ENCODE peak calls at places on chromosomes 12 and 14, in four cellular contexts. One of them, this sample, is unnamed.

GRCh38 chr14:31568671-31569070 is 7.5 kb downstream of the NUBPL start:
- DNase-seq in colonic mucosa: no peak
- DNase-seq in GM12865: no peak
- DNase-seq in NB4: peak; percentile 46
- DNase-seq in this sample: no peak

GRCh38 chr14:83342590-83342989 is 1808.9 kb upstream of the SEL1L start:
- DNase-seq in colonic mucosa: peak; percentile 19
- DNase-seq in GM12865: no peak
- DNase-seq in NB4: no peak
- DNase-seq in this sample: no peak

GRCh38 chr14:34980337-34980900 is 2.4 kb upstream of the SRP54 start:
- DNase-seq in colonic mucosa: no peak
- DNase-seq in GM12865: no peak
- DNase-seq in NB4: no peak
- DNase-seq in this sample: no peak

GRCh38 chr14:104435147-104436046 is 144.2 kb upstream of the C14orf180 start:
- DNase-seq in colonic mucosa: no peak
- DNase-seq in GM12865: no peak
- DNase-seq in NB4: no peak
- DNase-seq in this sample: no peak

GRCh38 chr14:99174081-99174851 is 97.7 kb downstream of the BCL11B start:
- DNase-seq in colonic mucosa: no peak
- DNase-seq in GM12865: no peak
- DNase-seq in NB4: no peak
- DNase-seq in this sample: no peak

GRCh38 chr14:20662968-20663731 is 21.2 kb upstream of the RNASE4 start:
- DNase-seq in colonic mucosa: peak; percentile 89
- DNase-seq in GM12865: peak; percentile 95
- DNase-seq in NB4: peak; percentile 68
- DNase-seq in this sample: peak; percentile 76

GRCh38 chr12:75087656-75088055 is 122.0 kb downstream of the KCNC2 start:
- DNase-seq in colonic mucosa: no peak
- DNase-seq in GM12865: no peak
- DNase-seq in NB4: peak; percentile 16
- DNase-seq in this sample: no peak

GRCh38 chr12:76010732-76011458 is 20.7 kb downstream of the PHLDA1 start:
- DNase-seq in colonic mucosa: no peak
- DNase-seq in GM12865: no peak
- DNase-seq in NB4: no peak
- DNase-seq in this sample: no peak

GRCh38 chr12:49428652-49429549 is 61.6 kb downstream of the SPATS2 start:
- DNase-seq in colonic mucosa: no peak
- DNase-seq in GM12865: peak; percentile 76
- DNase-seq in NB4: peak; percentile 86
- DNase-seq in this sample: peak; percentile 34

GRCh38 chr12:85794551-85794950 is 41.7 kb downstream of the RASSF9 start:
- DNase-seq in colonic mucosa: no peak
- DNase-seq in GM12865: no peak
- DNase-seq in NB4: no peak
- DNase-seq in this sample: no peak

GRCh38 chr14:34018564-34019244 is 67.8 kb upstream of the EGLN3 start:
- DNase-seq in colonic mucosa: no peak
- DNase-seq in GM12865: peak; percentile 57
- DNase-seq in NB4: peak; percentile 46
- DNase-seq in this sample: peak; percentile 19

GRCh38 chr12:6605425-6606330 is 1.5 kb downstream of the CHD4 start:
- DNase-seq in colonic mucosa: peak; percentile 24
- DNase-seq in GM12865: peak; percentile 40
- DNase-seq in NB4: peak; percentile 36
- DNase-seq in this sample: no peak

GRCh38 chr12:57726151-57726883 is 12.2 kb downstream of the AGAP2 start:
- DNase-seq in colonic mucosa: peak; percentile 88
- DNase-seq in GM12865: no peak
- DNase-seq in NB4: no peak
- DNase-seq in this sample: no peak

GRCh38 chr14:32407170-32407569 is 78.1 kb downstream of the AKAP6 start:
- DNase-seq in colonic mucosa: no peak
- DNase-seq in GM12865: no peak
- DNase-seq in NB4: no peak
- DNase-seq in this sample: no peak

GRCh38 chr12:15520844-15521243 is 198.5 kb downstream of the PTPRO start:
- DNase-seq in colonic mucosa: no peak
- DNase-seq in GM12865: no peak
- DNase-seq in NB4: peak; percentile 48
- DNase-seq in this sample: no peak

GRCh38 chr14:31419179-31420012 is 954 bp downstream of the HEATR5A start:
- DNase-seq in colonic mucosa: no peak
- DNase-seq in GM12865: no peak
- DNase-seq in NB4: no peak
- DNase-seq in this sample: no peak

GRCh38 chr14:21056520-21057163 is 980 bp upstream of the RNASE8 start:
- DNase-seq in colonic mucosa: peak; percentile 90
- DNase-seq in GM12865: no peak
- DNase-seq in NB4: no peak
- DNase-seq in this sample: no peak

GRCh38 chr14:72965249-72965648 is 39.0 kb downstream of the DCAF4 start:
- DNase-seq in colonic mucosa: no peak
- DNase-seq in GM12865: no peak
- DNase-seq in NB4: peak; percentile 49
- DNase-seq in this sample: no peak

DNA sequence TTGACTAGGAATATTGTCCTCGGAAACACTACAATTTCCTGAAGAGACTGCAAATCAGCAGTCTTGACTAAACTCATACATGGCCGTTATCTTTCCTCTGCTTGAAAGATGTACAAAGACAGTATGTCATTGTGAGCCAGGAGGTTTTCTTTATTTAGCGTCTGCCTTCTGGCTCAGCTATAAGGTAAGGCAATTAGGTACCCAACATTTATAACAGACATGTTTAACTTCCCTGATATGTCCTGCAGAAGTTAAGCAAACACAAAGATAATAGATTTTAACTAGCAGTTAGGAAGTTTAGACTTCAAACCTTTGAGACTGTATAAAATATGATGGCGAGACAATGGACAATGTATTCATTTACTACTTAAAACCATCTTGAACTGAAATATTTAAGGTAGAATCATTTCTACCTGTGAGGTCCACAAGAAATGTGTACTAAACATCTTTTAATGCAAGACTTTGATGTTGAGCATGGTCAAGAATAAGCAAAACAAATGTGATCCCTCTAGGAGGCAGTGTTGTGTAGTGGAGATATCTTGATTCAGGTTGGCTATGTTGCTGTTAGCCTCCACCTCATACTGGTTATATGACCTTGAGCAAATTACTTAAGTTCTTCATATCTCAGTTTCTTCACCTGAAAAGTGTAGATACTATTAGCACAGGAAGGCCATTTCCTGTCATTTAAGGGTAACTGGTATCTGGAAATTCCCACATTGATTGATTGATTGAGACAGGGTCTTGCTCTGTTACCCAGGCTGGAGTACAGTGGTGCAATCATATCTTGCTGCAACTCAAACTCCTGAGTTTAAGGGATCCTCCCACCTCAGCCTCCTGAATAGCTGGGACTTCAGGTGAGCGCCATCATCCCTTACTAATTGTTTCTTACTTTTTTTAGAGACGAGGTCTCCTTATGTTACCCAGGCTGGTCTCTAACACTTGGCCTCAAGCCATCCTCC is 96.3 kb upstream of the EEA1 start:
- DNase-seq in colonic mucosa: no peak
- DNase-seq in GM12865: peak; percentile 83
- DNase-seq in NB4: peak; percentile 77
- DNase-seq in this sample: peak; percentile 33
- TF ChIP-seq CTCF in colonic mucosa: peak; percentile 25
- TF ChIP-seq CTCF in GM12865: peak; percentile 59
- TF ChIP-seq CTCF in NB4: peak; percentile 55
- TF ChIP-seq CTCF in this sample: peak; percentile 58

GRCh38 chr14:52397844-52398243 is 83.7 kb downstream of the PTGER2 start:
- DNase-seq in colonic mucosa: no peak
- DNase-seq in GM12865: no peak
- DNase-seq in NB4: no peak
- DNase-seq in this sample: no peak

GRCh38 chr14:52402812-52403526 is 88.9 kb downstream of the PTGER2 start:
- DNase-seq in colonic mucosa: no peak
- DNase-seq in GM12865: peak; percentile 45
- DNase-seq in NB4: no peak
- DNase-seq in this sample: no peak

GRCh38 chr14:52399104-52399503 is 85.0 kb downstream of the PTGER2 start:
- DNase-seq in colonic mucosa: no peak
- DNase-seq in GM12865: no peak
- DNase-seq in NB4: no peak
- DNase-seq in this sample: no peak

GRCh38 chr14:52399886-52400599 is 85.9 kb downstream of the PTGER2 start:
- DNase-seq in colonic mucosa: peak; percentile 39
- DNase-seq in GM12865: no peak
- DNase-seq in NB4: peak; percentile 9
- DNase-seq in this sample: no peak

DNA sequence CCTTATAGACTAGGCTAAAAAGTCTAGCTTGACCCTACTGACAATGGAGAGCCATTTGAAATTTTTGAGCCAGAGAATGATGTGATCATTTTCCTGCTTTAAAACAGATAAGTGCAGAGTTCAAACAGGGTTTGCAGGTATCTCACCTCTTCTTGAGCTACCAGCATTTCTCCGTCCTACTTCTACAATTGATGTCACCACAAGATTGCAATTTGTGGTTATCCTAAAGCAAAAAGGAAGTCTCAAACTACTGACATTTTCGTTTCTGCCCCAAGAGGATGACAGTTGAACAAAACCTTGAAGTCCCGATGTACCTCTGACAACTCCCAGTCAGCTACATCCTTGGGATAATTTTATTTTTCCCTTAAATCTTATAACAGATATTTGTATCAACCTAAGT is 86.7 kb downstream of the PTGER2 start:
- DNase-seq in colonic mucosa: no peak
- DNase-seq in GM12865: peak; percentile 45
- DNase-seq in NB4: peak; percentile 9
- DNase-seq in this sample: no peak
- TF ChIP-seq CTCF in colonic mucosa: no peak
- TF ChIP-seq CTCF in GM12865: no peak
- TF ChIP-seq CTCF in NB4: no peak
- TF ChIP-seq CTCF in this sample: no peak

GRCh38 chr12:124374147-124374546 is 79.3 kb downstream of the RFLNA start:
- DNase-seq in colonic mucosa: no peak
- DNase-seq in GM12865: no peak
- DNase-seq in NB4: no peak
- DNase-seq in this sample: no peak

GRCh38 chr12:124374567-124374966 is 79.7 kb downstream of the RFLNA start:
- DNase-seq in colonic mucosa: no peak
- DNase-seq in GM12865: no peak
- DNase-seq in NB4: no peak
- DNase-seq in this sample: no peak

GRCh38 chr12:124376435-124376834 is 81.5 kb downstream of the RFLNA start:
- DNase-seq in colonic mucosa: no peak
- DNase-seq in GM12865: no peak
- DNase-seq in NB4: no peak
- DNase-seq in this sample: no peak

GRCh38 chr12:124375789-124376175 is 80.9 kb downstream of the RFLNA start:
- DNase-seq in colonic mucosa: no peak
- DNase-seq in GM12865: no peak
- DNase-seq in NB4: no peak
- DNase-seq in this sample: no peak

GRCh38 chr12:124375141-124375788 is 80.4 kb downstream of the RFLNA start:
- DNase-seq in colonic mucosa: no peak
- DNase-seq in GM12865: no peak
- DNase-seq in NB4: no peak
- DNase-seq in this sample: no peak
- TF ChIP-seq CTCF in colonic mucosa: no peak
- TF ChIP-seq CTCF in GM12865: no peak
- TF ChIP-seq CTCF in NB4: no peak
- TF ChIP-seq CTCF in this sample: no peak

DNA sequence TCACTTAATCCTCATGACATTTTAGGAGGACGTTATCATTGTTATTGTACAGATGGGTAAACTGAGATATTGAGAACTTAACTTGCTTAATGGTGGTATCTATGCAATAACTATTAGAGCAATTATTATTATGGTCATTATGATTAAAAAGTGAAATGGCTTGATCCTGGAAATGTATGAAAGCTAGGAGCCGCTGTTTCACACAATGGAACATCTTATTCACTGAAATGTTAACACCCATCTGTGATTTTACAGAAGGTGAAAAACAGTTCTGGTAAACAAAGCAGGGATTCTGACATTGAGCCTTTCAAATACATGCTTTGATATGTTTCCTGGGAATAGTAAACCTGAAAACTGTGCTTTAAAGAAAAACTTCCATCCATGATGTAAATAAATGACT is 261.4 kb downstream of the BTG1 start:
- DNase-seq in colonic mucosa: no peak
- DNase-seq in GM12865: no peak
- DNase-seq in NB4: no peak
- DNase-seq in this sample: no peak
- TF ChIP-seq CTCF in colonic mucosa: no peak
- TF ChIP-seq CTCF in GM12865: no peak
- TF ChIP-seq CTCF in NB4: no peak
- TF ChIP-seq CTCF in this sample: no peak

GRCh38 chr14:22887260-22887989 is 4.4 kb downstream of the REM2 start:
- DNase-seq in colonic mucosa: peak; percentile 77
- DNase-seq in GM12865: peak; percentile 96
- DNase-seq in NB4: peak; percentile 91
- DNase-seq in this sample: peak; percentile 69

GRCh38 chr14:22887990-22888378 is 5.0 kb downstream of the REM2 start:
- DNase-seq in colonic mucosa: no peak
- DNase-seq in GM12865: peak; percentile 87
- DNase-seq in NB4: no peak
- DNase-seq in this sample: peak; percentile 81

GRCh38 chr14:22884721-22885523 is 1.9 kb downstream of the REM2 start:
- DNase-seq in colonic mucosa: no peak
- DNase-seq in GM12865: no peak
- DNase-seq in NB4: no peak
- DNase-seq in this sample: no peak

GRCh38 chr14:22885975-22886374 is 3.0 kb downstream of the REM2 start:
- DNase-seq in colonic mucosa: no peak
- DNase-seq in GM12865: no peak
- DNase-seq in NB4: no peak
- DNase-seq in this sample: no peak

DNA sequence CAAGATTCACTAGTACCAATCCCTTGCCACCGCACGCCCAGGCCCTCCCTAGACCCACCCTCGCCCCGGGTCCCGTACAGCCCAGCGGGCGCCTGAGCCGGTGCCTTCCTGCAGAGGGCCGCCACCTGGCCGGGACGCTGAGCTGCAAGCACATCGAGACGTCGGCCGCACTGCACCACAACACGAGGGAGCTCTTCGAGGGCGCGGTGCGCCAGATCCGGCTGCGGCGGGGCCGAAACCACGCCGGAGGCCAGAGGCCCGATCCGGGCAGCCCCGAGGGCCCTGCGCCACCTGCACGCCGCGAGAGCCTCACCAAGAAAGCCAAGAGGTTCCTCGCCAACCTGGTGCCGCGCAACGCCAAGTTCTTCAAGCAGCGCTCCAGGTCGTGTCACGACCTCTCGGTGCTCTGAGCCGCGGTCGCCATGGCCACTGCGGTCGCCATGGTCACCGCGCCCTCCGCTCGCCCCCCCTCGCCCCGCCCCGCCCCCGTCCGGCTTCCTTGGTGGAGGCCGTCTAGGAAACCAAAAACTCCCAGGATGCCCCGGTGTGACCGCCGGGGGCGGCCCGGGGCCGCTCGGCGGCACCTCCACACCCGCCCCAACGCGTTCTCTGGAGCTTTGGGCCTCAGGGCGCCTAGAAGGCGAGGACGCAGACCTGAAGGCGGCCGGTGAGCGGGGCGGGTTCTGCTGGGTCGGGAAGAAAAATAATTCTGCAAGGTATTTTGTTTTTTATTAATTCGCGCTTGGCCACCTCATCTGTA is 3.7 kb downstream of the REM2 start:
- DNase-seq in colonic mucosa: peak; percentile 88
- DNase-seq in GM12865: peak; percentile 95
- DNase-seq in NB4: peak; percentile 87
- DNase-seq in this sample: peak; percentile 92
- TF ChIP-seq CTCF in colonic mucosa: no peak
- TF ChIP-seq CTCF in GM12865: peak; percentile 34
- TF ChIP-seq CTCF in NB4: no peak
- TF ChIP-seq CTCF in this sample: peak; percentile 60